ENCODE peak calls at places on chromosomes 5 and 9, in four cellular contexts. H is tibial artery, V is coronary artery, E is epithelial cell of esophagus. I is an unnamed sample.
A peak's percentile ranks its signal among the peaks of the same experiment; 100 is the strongest.

GRCh38 chr9:85186218-85186585 is 516.7 kb downstream of the NTRK2 start:
- DNase-seq in H (no peak), V (no peak), E (no peak), I (no peak)

GRCh38 chr5:96936431-96937221 is 746 bp downstream of the LNPEP start:
- DNase-seq in H (peak; percentile 36), V (peak; percentile 76), E (peak; percentile 40), I (peak; percentile 37)

GRCh38 chr5:149264432-149265069 is 7.1 kb upstream of the AFAP1L1 start:
- DNase-seq in H (no peak), V (no peak), E (peak; percentile 81), I (peak; percentile 78)

GRCh38 chr5:1785062-1785461 is 14.6 kb downstream of the MRPL36 start:
- DNase-seq in H (no peak), V (no peak), E (no peak), I (no peak)

GRCh38 chr5:108983456-108984092 is 235.9 kb downstream of the FER start:
- DNase-seq in H (no peak), V (no peak), E (peak; percentile 13), I (no peak)

GRCh38 chr9:14272924-14273528 is 40.9 kb downstream of the NFIB start:
- DNase-seq in H (no peak), V (no peak), E (no peak), I (no peak)

GRCh38 chr5:62489471-62489870 is 76.9 kb downstream of the IPO11 start:
- DNase-seq in H (no peak), V (no peak), E (no peak), I (no peak)

GRCh38 chr5:173627860-173628392 is 11.5 kb upstream of the BOD1 start:
- DNase-seq in H (no peak), V (no peak), E (no peak), I (no peak)

GRCh38 chr9:129776938-129777768 is 24.3 kb upstream of the PTGES start:
- DNase-seq in H (peak; percentile 97), V (peak; percentile 97), E (peak; percentile 98), I (peak; percentile 99)

GRCh38 chr5:176610430-176610763 is 441 bp upstream of the GPRIN1 start:
- DNase-seq in H (no peak), V (no peak), E (no peak), I (no peak)

GRCh38 chr9:111136180-111136579 is 97.9 kb upstream of the LPAR1 start:
- DNase-seq in H (no peak), V (no peak), E (no peak), I (no peak)

GRCh38 chr9:117120061-117120460 is 294.8 kb downstream of the ASTN2 start:
- DNase-seq in H (no peak), V (no peak), E (peak; percentile 86), I (peak; percentile 85)

GRCh38 chr9:34431661-34432060 is 26.7 kb downstream of the FAM219A start:
- DNase-seq in H (no peak), V (no peak), E (no peak), I (no peak)

GRCh38 chr9:129737479-129738269 is 15.2 kb downstream of the PTGES start:
- DNase-seq in H (peak; percentile 79), V (peak; percentile 86), E (peak; percentile 66), I (peak; percentile 84)

GRCh38 chr5:55407059-55407684 is 99.4 kb downstream of the MTREX start:
- DNase-seq in H (no peak), V (no peak), E (peak; percentile 60), I (peak; percentile 54)

GRCh38 chr5:75551471-75551870 is 39.8 kb downstream of the POLK start:
- DNase-seq in H (no peak), V (no peak), E (no peak), I (no peak)

GRCh38 chr9:95462419-95463121 is 54.2 kb downstream of the PTCH1 start:
- DNase-seq in H (peak; percentile 43), V (no peak), E (peak; percentile 52), I (no peak)

GRCh38 chr5:3858524-3858923 is 262.9 kb downstream of the IRX1 start:
- DNase-seq in H (no peak), V (no peak), E (no peak), I (no peak)

GRCh38 chr5:148920646-148921288 is 94.4 kb downstream of the ADRB2 start:
- DNase-seq in H (no peak), V (no peak), E (no peak), I (no peak)

GRCh38 chr9:98502311-98502975 is 206.3 kb downstream of the GABBR2 start:
- DNase-seq in H (no peak), V (peak; percentile 35), E (peak; percentile 44), I (no peak)

GRCh38 chr9:133089271-133089671 is 27.5 kb downstream of the CEL start:
- DNase-seq in H (no peak), V (no peak), E (no peak), I (no peak)

GRCh38 chr5:179264053-179264540 is 81.2 kb downstream of the ADAMTS2 start:
- DNase-seq in H (no peak), V (no peak), E (no peak), I (no peak)

GRCh38 chr5:547086-547924 is 23.1 kb upstream of the SLC9A3 start:
- DNase-seq in H (no peak), V (no peak), E (peak; percentile 25), I (no peak)

GRCh38 chr5:55817030-55817429 is 34.1 kb upstream of the IL31RA start:
- DNase-seq in H (no peak), V (no peak), E (no peak), I (peak; percentile 8)

GRCh38 chr9:100057624-100058023 is 41.2 kb downstream of the ERP44 start:
- DNase-seq in H (no peak), V (no peak), E (no peak), I (no peak)

GRCh38 chr9:127390243-127390535 is 6.8 kb upstream of the SLC2A8 start:
- DNase-seq in H (no peak), V (no peak), E (no peak), I (no peak)

GRCh38 chr9:123927625-123928308 is 2.2 kb downstream of the DENND1A start:
- DNase-seq in H (no peak), V (peak; percentile 14), E (peak; percentile 50), I (peak; percentile 65)

GRCh38 chr9:123926986-123927385 is 2.9 kb downstream of the DENND1A start:
- DNase-seq in H (no peak), V (no peak), E (no peak), I (no peak)

GRCh38 chr9:123928471-123929176 is 1.3 kb downstream of the DENND1A start:
- DNase-seq in H (no peak), V (peak; percentile 9), E (no peak), I (peak; percentile 22)

GRCh38 chr9:123929870-123930831 is at the start of gene DENND1A:
- DNase-seq in H (peak; percentile 91), V (peak; percentile 91), E (peak; percentile 86), I (peak; percentile 85)

DNA sequence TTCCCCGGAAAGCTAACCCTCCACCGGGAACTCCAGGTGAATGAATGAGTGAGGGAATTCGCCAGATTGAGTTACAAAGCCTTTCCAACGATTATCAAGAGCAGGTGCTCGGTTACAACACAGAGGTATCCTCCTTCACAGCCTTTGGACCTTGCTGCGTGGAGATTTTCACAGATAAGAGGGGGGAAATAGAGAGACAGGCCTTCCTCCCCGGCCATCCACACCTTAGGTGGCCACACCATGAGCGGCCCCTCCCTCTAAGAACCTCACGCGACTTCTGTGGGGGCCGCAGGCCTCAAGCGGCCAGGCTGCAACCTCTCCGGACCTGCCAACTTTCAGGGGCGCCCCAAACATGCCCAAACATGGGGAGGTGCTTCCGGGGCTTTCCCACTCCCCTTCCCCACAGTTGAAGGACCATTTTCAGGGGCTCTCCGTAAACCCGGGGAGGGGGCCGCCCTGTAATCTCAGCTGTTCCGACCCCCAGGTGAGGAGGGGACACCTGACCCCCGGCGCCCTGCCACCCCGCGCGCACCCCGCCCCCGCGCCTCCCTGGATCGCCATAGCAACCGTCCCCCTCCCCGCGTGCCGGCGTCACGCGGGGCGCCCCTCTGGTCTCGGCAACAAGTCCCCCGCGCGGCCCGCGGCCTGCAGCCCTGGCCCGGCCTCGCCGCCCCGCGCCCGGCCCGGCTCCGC is 603 bp downstream of the DENND1A start:
- DNase-seq in H (no peak), V (peak; percentile 75), E (no peak), I (peak; percentile 16)
- TF ChIP-seq CTCF in H (no peak), V (no peak), E (no peak), I (no peak)

GRCh38 chr9:20191239-20191840 is 402.5 kb upstream of the SLC24A2 start:
- DNase-seq in H (no peak), V (no peak), E (peak; percentile 11), I (no peak)
- TF ChIP-seq CTCF in H (no peak), V (no peak), E (peak; percentile 12), I (no peak)

DNA sequence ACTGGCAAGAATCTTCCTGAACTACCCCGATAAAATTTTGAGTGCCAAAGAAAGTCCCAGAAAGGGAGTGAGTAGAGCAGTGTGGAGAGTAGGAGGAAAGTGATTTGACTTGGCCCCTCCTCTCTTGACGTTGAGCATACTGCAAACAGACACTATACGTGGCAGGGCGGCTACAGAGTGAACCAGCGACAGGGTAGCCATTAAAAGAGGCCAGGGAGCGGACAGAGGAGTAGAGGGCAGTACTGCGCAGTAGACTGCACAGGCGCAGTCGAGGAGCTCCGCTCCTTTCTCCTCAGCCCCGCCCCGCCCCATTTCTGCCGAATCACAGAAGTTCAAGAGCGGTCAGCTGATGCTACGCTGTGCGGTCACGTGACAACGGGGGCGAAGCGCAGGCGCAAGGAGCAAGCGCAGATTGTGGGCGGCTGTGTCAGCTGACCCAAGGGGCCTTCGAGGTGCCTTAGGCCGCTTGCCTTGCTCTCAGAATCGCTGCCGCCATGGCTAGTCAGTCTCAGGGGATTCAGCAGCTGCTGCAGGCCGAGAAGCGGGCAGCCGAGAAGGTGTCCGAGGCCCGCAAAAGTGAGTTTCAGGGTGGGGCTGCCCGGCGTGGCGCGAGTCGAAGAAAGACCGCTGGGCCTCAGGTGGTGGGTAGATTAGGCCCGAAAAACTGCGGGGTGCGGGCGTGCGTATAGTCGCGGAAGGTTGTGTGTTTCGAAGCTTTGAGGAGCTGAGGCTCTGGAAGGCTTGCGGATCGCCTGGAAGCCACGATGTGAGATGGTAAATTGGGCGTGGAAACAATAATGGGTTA is at the start of gene ATP6V1G1:
- DNase-seq in H (peak; percentile 100), V (peak; percentile 99), E (peak; percentile 100), I (peak; percentile 99)
- TF ChIP-seq CTCF in H (no peak), V (no peak), E (peak; percentile 6), I (no peak)

DNA sequence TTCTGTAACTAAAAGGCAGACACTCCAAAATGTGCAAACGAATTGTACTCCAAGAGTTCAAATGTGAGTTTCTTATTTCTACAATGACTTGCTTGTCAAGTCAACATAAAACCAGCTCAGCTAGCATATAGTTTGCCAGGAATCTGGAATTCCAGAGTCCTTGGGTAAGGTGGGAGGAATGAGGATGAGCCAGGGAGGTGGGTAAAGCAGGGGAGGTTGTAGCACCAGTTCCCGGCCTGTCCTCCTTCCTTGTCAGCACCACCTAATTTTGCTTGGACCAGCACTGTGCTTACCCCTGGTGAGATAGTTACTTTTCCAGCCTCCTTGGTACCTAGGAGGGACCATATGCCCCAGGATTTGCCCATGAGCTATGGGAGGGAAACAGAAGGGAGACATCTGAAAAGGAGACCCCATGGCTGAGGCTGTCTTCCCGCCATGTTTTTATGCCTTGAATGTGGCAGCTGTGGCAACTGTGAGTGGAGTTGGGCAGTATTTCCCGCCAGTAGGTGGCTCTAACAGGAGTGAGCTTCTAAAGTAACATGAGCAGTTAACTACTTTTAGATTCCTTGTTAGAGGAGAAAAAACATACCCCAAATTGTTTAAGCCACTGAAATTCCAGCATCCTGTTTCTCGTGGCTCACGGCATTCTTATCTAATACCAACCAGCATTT is 302.5 kb downstream of the TENT4A start:
- DNase-seq in H (no peak), V (no peak), E (peak; percentile 0), I (no peak)
- TF ChIP-seq CTCF in H (no peak), V (no peak), E (no peak), I (no peak)